ENCODE peak calls at places on chromosomes 11 and 22, in four cellular contexts. One of them, this sample, is unnamed.

GRCh38 chr11:65862191-65862735 is 2.0 kb downstream of the MUS81 start:
- DNase-seq in fibroblast of pulmonary artery: no peak
- DNase-seq in HCT116: no peak
- DNase-seq in astrocyte of the cerebellum: no peak
- DNase-seq in this sample: no peak

GRCh38 chr22:26648011-26648497 is 9.3 kb upstream of the MIAT start:
- DNase-seq in fibroblast of pulmonary artery: no peak
- DNase-seq in HCT116: no peak
- DNase-seq in astrocyte of the cerebellum: no peak
- DNase-seq in this sample: no peak

GRCh38 chr11:70268526-70268925 is 2.0 kb upstream of the PPFIA1 start:
- DNase-seq in fibroblast of pulmonary artery: no peak
- DNase-seq in HCT116: no peak
- DNase-seq in astrocyte of the cerebellum: no peak
- DNase-seq in this sample: no peak

GRCh38 chr11:33895752-33896137 is 3.9 kb upstream of the LMO2 start:
- DNase-seq in fibroblast of pulmonary artery: no peak
- DNase-seq in HCT116: no peak
- DNase-seq in astrocyte of the cerebellum: no peak
- DNase-seq in this sample: no peak

GRCh38 chr11:83523676-83524075 is 237.5 kb upstream of the CCDC90B start:
- DNase-seq in fibroblast of pulmonary artery: no peak
- DNase-seq in HCT116: no peak
- DNase-seq in astrocyte of the cerebellum: no peak
- DNase-seq in this sample: no peak

GRCh38 chr11:75344186-75344585 is 7.3 kb downstream of the ARRB1 start:
- DNase-seq in fibroblast of pulmonary artery: no peak
- DNase-seq in HCT116: no peak
- DNase-seq in astrocyte of the cerebellum: no peak
- DNase-seq in this sample: no peak

GRCh38 chr11:57116654-57117053 is 65.1 kb upstream of the LRRC55 start:
- DNase-seq in fibroblast of pulmonary artery: peak; percentile 70
- DNase-seq in HCT116: peak; percentile 19
- DNase-seq in astrocyte of the cerebellum: peak; percentile 16
- DNase-seq in this sample: no peak

GRCh38 chr11:7449841-7450214 is 35.5 kb upstream of the OLFML1 start:
- DNase-seq in fibroblast of pulmonary artery: no peak
- DNase-seq in HCT116: no peak
- DNase-seq in astrocyte of the cerebellum: no peak
- DNase-seq in this sample: no peak

GRCh38 chr11:63767415-63768231 is 952 bp downstream of the ZFTA start:
- DNase-seq in fibroblast of pulmonary artery: peak; percentile 88
- DNase-seq in HCT116: peak; percentile 38
- DNase-seq in astrocyte of the cerebellum: peak; percentile 55
- DNase-seq in this sample: peak; percentile 26

GRCh38 chr11:119030029-119030328 is 698 bp downstream of the SLC37A4 start:
- DNase-seq in fibroblast of pulmonary artery: no peak
- DNase-seq in HCT116: no peak
- DNase-seq in astrocyte of the cerebellum: no peak
- DNase-seq in this sample: no peak

GRCh38 chr11:131685206-131685605 is 314.8 kb downstream of the NTM start:
- DNase-seq in fibroblast of pulmonary artery: no peak
- DNase-seq in HCT116: no peak
- DNase-seq in astrocyte of the cerebellum: no peak
- DNase-seq in this sample: no peak

GRCh38 chr11:64804346-64805210 is 1.6 kb upstream of the MAP4K2 start:
- DNase-seq in fibroblast of pulmonary artery: no peak
- DNase-seq in HCT116: no peak
- DNase-seq in astrocyte of the cerebellum: no peak
- DNase-seq in this sample: no peak

GRCh38 chr22:49686495-49687219 is 141.0 kb downstream of the BRD1 start:
- DNase-seq in fibroblast of pulmonary artery: no peak
- DNase-seq in HCT116: no peak
- DNase-seq in astrocyte of the cerebellum: no peak
- DNase-seq in this sample: no peak

DNA sequence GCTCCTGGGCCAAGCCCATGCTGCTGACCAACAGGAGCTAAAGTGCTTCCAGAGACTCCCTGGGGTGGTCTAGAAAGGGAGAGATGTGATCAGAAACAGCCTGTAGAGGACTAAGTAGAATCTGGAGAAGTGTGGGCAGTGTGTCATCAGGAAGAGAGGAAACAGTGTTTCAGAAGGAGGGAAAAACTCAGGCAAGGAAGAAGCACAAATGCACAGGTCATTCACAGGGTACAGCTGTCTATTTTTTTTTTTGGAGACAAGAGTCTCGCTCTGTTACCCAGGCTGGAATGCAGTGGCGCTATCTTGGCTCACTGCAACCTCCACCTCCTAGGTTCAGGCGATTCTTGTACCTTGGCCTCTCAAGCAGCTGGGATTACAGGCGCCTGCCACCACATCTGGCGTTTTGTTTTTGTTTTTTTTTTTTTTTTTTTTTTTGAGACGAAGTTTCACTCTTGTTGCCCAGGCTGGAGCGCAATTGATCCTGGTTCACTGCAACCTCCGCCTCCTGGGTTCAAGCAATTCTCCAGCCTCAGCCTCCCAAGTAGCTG is 74.4 kb downstream of the MICAL3 start:
- DNase-seq in fibroblast of pulmonary artery: no peak
- DNase-seq in HCT116: no peak
- DNase-seq in astrocyte of the cerebellum: no peak
- DNase-seq in this sample: no peak
- TF ChIP-seq CTCF in fibroblast of pulmonary artery: no peak
- TF ChIP-seq CTCF in HCT116: no peak
- TF ChIP-seq CTCF in astrocyte of the cerebellum: no peak
- TF ChIP-seq CTCF in this sample: no peak

GRCh38 chr11:60914620-60915249 is 777 bp downstream of the TMEM109 start:
- DNase-seq in fibroblast of pulmonary artery: peak; percentile 26
- DNase-seq in HCT116: no peak
- DNase-seq in astrocyte of the cerebellum: no peak
- DNase-seq in this sample: no peak

GRCh38 chr11:60913793-60914619 is at the start of gene TMEM109:
- DNase-seq in fibroblast of pulmonary artery: peak; percentile 92
- DNase-seq in HCT116: peak; percentile 73
- DNase-seq in astrocyte of the cerebellum: peak; percentile 80
- DNase-seq in this sample: peak; percentile 60

GRCh38 chr11:60912223-60912850 is 1.6 kb upstream of the TMEM109 start:
- DNase-seq in fibroblast of pulmonary artery: no peak
- DNase-seq in HCT116: no peak
- DNase-seq in astrocyte of the cerebellum: no peak
- DNase-seq in this sample: no peak

GRCh38 chr11:60910711-60911366 is 3.1 kb upstream of the TMEM109 start:
- DNase-seq in fibroblast of pulmonary artery: no peak
- DNase-seq in HCT116: no peak
- DNase-seq in astrocyte of the cerebellum: no peak
- DNase-seq in this sample: no peak

DNA sequence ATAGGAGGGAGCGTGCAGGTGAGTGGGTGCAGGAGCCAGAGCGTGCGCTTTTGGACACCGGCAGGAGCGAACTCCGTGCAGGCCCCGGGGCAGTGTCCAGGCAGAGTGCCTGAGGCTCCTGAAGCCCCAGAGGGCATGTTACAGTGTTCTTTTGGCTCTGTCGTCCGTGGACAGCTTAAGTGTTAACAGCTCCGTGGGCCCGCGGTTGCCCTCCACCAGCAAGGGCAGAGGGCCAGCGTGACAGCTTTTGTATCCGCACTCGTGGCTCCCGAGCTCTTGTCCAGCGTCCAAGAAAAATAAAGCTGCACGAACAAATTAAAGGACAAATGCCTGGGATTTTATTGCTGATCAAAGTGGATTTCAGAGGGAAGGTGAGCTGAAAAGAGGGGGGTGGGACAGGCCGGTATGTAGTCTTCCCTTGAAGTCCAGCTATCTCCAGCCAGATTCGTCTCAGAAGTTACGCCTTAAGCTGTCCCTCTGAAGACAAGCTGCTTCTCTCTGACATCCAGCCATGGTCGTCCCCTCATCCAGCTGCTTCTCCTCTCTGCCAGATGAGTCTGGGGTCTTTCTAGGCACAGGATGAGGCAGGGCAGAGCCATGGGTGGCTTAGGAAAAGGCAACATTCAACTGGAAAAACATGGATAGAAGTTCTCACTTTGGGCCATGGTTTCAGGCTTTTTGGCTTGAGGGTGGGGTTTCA is 957 bp upstream of the TMEM109 start:
- DNase-seq in fibroblast of pulmonary artery: no peak
- DNase-seq in HCT116: no peak
- DNase-seq in astrocyte of the cerebellum: no peak
- DNase-seq in this sample: no peak
- H3K4me3 ChIP-seq in fibroblast of pulmonary artery: peak overlapping the region; percentile 84
- H3K4me3 ChIP-seq in HCT116: peak overlapping the region; percentile 67
- H3K4me3 ChIP-seq in astrocyte of the cerebellum: peak overlapping the region; percentile 85
- H3K4me3 ChIP-seq in this sample: no peak overlapping the region

GRCh38 chr11:120695426-120695825 is 183.9 kb downstream of the GRIK4 start:
- DNase-seq in fibroblast of pulmonary artery: no peak
- DNase-seq in HCT116: no peak
- DNase-seq in astrocyte of the cerebellum: no peak
- DNase-seq in this sample: no peak

GRCh38 chr11:120698918-120699317 is 187.4 kb downstream of the GRIK4 start:
- DNase-seq in fibroblast of pulmonary artery: no peak
- DNase-seq in HCT116: no peak
- DNase-seq in astrocyte of the cerebellum: no peak
- DNase-seq in this sample: no peak

GRCh38 chr11:120694706-120695105 is 183.2 kb downstream of the GRIK4 start:
- DNase-seq in fibroblast of pulmonary artery: no peak
- DNase-seq in HCT116: no peak
- DNase-seq in astrocyte of the cerebellum: no peak
- DNase-seq in this sample: no peak

DNA sequence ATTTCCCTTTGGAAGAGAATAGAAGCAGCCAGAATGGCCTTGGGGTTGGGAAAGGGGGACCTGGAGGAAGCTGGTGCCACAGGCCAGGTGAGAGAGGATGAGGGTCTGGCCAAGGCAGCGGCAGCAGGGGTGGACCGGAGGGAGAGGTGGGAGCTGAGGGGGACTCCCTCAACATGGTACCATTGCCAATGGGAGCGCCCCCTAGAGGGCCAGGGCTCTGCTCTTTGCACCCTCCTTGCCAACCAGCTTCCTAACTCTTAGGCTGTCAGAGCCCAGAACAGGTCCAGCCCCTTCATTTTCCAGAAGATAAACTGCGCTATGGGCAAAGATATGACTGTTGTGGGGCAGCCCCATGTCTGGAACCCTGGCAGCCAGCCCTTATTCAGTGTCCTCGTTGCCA is 185.0 kb downstream of the GRIK4 start:
- DNase-seq in fibroblast of pulmonary artery: no peak
- DNase-seq in HCT116: no peak
- DNase-seq in astrocyte of the cerebellum: no peak
- DNase-seq in this sample: no peak
- TF ChIP-seq CTCF in fibroblast of pulmonary artery: no peak
- TF ChIP-seq CTCF in HCT116: peak; percentile 50
- TF ChIP-seq CTCF in astrocyte of the cerebellum: no peak
- TF ChIP-seq CTCF in this sample: peak; percentile 7

DNA sequence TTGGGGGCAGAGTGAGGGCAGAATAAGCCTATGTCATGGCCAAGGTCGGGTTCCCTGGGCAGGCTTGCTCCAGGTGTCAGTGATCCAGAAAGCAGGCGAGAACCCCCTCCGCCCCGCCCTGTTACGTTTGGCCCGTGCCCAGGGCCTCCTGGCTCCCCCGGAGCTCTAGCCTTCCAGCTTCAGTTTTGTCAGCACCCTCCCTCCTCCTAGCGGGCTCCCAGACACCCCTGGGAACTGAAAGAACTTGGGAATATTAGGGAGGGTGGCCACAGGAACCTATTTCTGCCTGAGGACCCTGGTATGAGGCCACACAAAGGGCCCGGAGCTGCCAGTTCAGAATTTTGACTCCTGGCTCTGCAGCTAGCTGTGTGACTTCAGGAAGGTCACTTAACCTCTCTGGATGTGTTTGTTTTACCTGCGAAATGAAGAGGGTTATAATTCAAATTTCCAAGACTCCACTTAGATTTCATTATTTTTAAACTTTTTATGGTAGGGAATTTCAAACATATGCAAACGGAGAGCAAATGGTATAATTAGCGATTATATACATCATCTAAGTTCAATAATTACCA is 1.2 kb downstream of the TUBA8 start:
- DNase-seq in fibroblast of pulmonary artery: no peak
- DNase-seq in HCT116: no peak
- DNase-seq in astrocyte of the cerebellum: no peak
- DNase-seq in this sample: no peak
- H3K4me3 ChIP-seq in fibroblast of pulmonary artery: no peak overlapping the region
- H3K4me3 ChIP-seq in HCT116: no peak overlapping the region
- H3K4me3 ChIP-seq in astrocyte of the cerebellum: no peak overlapping the region
- H3K4me3 ChIP-seq in this sample: no peak overlapping the region

GRCh38 chr22:24178502-24179440 is 2.5 kb upstream of the SUSD2 start:
- DNase-seq in fibroblast of pulmonary artery: peak; percentile 24
- DNase-seq in HCT116: no peak
- DNase-seq in astrocyte of the cerebellum: no peak
- DNase-seq in this sample: no peak
- TF ChIP-seq CTCF in fibroblast of pulmonary artery: peak; percentile 45
- TF ChIP-seq CTCF in HCT116: peak; percentile 59
- TF ChIP-seq CTCF in astrocyte of the cerebellum: peak; percentile 55
- TF ChIP-seq CTCF in this sample: peak; percentile 33